ENCODE peak calls at places on chromosomes 6 and 20, in seven cellular contexts. C is HCT116, D is thoracic aorta, Q is choroid plexus epithelial cell, I is epithelial cell of proximal tubule, H is RWPE1, M is lower leg skin. S is an unnamed sample.

GRCh38 chr20:45117581-45117980 is 2.6 kb upstream of the WFDC5 start:
- DNase-seq in C (no peak), D (no peak), Q (no peak), I (no peak), H (no peak), M (no peak), S (no peak)

GRCh38 chr6:144286503-144287393 is 1.6 kb downstream of the UTRN start:
- DNase-seq in C (no peak), D (peak; percentile 21), Q (peak; percentile 94), I (no peak), H (peak; percentile 85), M (peak; percentile 58), S (peak; percentile 86)

GRCh38 chr6:41120058-41120457 is 34.1 kb downstream of the TREML1 start:
- DNase-seq in C (no peak), D (no peak), Q (no peak), I (no peak), H (no peak), M (no peak), S (no peak)

GRCh38 chr20:35661013-35661412 is 3.7 kb downstream of the CPNE1 start:
- DNase-seq in C (peak; percentile 12), D (no peak), Q (peak; percentile 39), I (no peak), H (peak; percentile 41), M (no peak), S (no peak)

GRCh38 chr6:142323377-142323776 is 21.6 kb downstream of the ADGRG6 start:
- DNase-seq in C (no peak), D (no peak), Q (peak; percentile 37), I (no peak), H (peak; percentile 33), M (no peak), S (no peak)

GRCh38 chr6:25112207-25112874 is 166.8 kb upstream of the CARMIL1 start:
- DNase-seq in C (no peak), D (no peak), Q (peak; percentile 18), I (no peak), H (peak; percentile 43), M (peak; percentile 56), S (no peak)

GRCh38 chr6:149888113-149888512 is 9.8 kb downstream of the RAET1E start:
- DNase-seq in C (no peak), D (no peak), Q (peak; percentile 27), I (no peak), H (no peak), M (no peak), S (no peak)

GRCh38 chr6:20708367-20709124 is 174.3 kb downstream of the CDKAL1 start:
- DNase-seq in C (no peak), D (no peak), Q (peak; percentile 20), I (no peak), H (no peak), M (no peak), S (no peak)

GRCh38 chr6:26183237-26183580 is 96.0 kb downstream of the HFE start:
- DNase-seq in C (no peak), D (no peak), Q (no peak), I (no peak), H (no peak), M (no peak), S (no peak)

GRCh38 chr6:7171119-7171518 is 63.4 kb downstream of the RREB1 start:
- DNase-seq in C (no peak), D (no peak), Q (no peak), I (no peak), H (no peak), M (peak; percentile 11), S (no peak)

GRCh38 chr20:31569163-31570020 is 35.7 kb upstream of the ID1 start:
- DNase-seq in C (no peak), D (no peak), Q (peak; percentile 53), I (no peak), H (no peak), M (no peak), S (no peak)

GRCh38 chr6:137688230-137688971 is 178.7 kb upstream of the TNFAIP3 start:
- DNase-seq in C (no peak), D (no peak), Q (no peak), I (no peak), H (no peak), M (no peak), S (no peak)

GRCh38 chr6:7975764-7976146 is 65.2 kb upstream of the TXNDC5 start:
- DNase-seq in C (no peak), D (no peak), Q (peak; percentile 48), I (no peak), H (no peak), M (no peak), S (no peak)

GRCh38 chr6:43812850-43813584 is 43.0 kb downstream of the VEGFA start:
- DNase-seq in C (no peak), D (no peak), Q (peak; percentile 61), I (no peak), H (no peak), M (no peak), S (no peak)

GRCh38 chr6:79431469-79431868 is 105.8 kb downstream of the LCA5 start:
- DNase-seq in C (no peak), D (no peak), Q (no peak), I (no peak), H (no peak), M (no peak), S (no peak)
- TF ChIP-seq CTCF in C (peak; percentile 50), D (no peak), Q (peak; percentile 27), I (peak; percentile 38), H (no peak), M (no peak), S (peak; percentile 19)

GRCh38 chr20:33165416-33166055 is 2.4 kb upstream of the BPIFA2 start:
- DNase-seq in C (no peak), D (no peak), Q (no peak), I (no peak), H (no peak), M (no peak), S (peak; percentile 56)

GRCh38 chr20:33172781-33173180 is 4.8 kb downstream of the BPIFA2 start:
- DNase-seq in C (no peak), D (no peak), Q (peak; percentile 20), I (no peak), H (no peak), M (no peak), S (no peak)

GRCh38 chr20:33166533-33167113 is 1.3 kb upstream of the BPIFA2 start:
- DNase-seq in C (no peak), D (no peak), Q (no peak), I (no peak), H (no peak), M (no peak), S (peak; percentile 71)

GRCh38 chr20:33167859-33168258 is at the start of gene BPIFA2:
- DNase-seq in C (no peak), D (no peak), Q (no peak), I (no peak), H (no peak), M (no peak), S (no peak)

GRCh38 chr20:33169176-33169794 is 1.3 kb downstream of the BPIFA2 start:
- DNase-seq in C (no peak), D (no peak), Q (peak; percentile 2), I (no peak), H (no peak), M (no peak), S (no peak)
- TF ChIP-seq CTCF in C (peak; percentile 80), D (peak; percentile 27), Q (peak; percentile 53), I (peak; percentile 57), H (no peak), M (no peak), S (peak; percentile 36)

DNA sequence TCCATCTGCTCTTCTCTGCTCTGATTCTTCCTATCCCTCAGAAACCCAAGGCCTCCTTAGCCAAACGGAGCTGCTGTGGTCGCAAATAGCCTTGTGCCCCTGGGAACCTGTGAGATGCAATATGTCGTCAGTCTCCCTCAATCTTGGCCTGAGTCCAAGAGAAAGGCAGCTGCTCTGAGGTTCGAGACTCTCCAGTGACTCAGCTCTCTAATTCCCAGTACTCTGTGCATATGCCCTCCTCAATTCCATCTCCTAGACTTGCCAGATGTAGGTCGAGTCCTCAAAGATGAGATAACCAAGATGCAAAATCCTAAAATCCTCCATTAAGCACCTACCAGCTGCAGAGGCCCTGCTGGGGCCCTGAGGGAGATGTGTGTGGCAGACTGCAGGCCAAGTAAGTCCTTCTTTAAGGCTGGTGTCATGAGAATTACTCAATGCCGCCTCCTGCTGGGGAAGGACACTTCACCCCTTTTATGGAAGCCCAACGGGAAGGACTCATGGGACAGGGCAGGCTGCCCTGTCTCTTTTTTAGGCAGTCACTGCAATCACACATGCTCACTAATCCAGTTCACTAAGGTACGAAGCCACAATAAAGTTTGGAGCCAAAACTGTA is 28.5 kb downstream of the C6orf15 start:
- DNase-seq in C (peak; percentile 61), D (no peak), Q (peak; percentile 90), I (no peak), H (no peak), M (no peak), S (no peak)
- TF ChIP-seq CTCF in C (peak; percentile 35), D (no peak), Q (peak; percentile 63), I (peak; percentile 38), H (no peak), M (no peak), S (peak; percentile 42)

GRCh38 chr20:59032713-59033059 is 551 bp upstream of the ATP5F1E start:
- DNase-seq in C (peak; percentile 21), D (no peak), Q (no peak), I (no peak), H (peak; percentile 56), M (no peak), S (no peak)
- TF ChIP-seq CTCF in C (peak; percentile 8), D (peak; percentile 44), Q (peak; percentile 25), I (peak; percentile 6), H (peak; percentile 29), M (no peak), S (peak; percentile 32)

GRCh38 chr6:85451586-85452306 is 1.9 kb downstream of the NT5E start:
- DNase-seq in C (no peak), D (no peak), Q (no peak), I (no peak), H (no peak), M (no peak), S (no peak)

GRCh38 chr6:85450578-85450884 is 648 bp downstream of the NT5E start:
- DNase-seq in C (no peak), D (no peak), Q (peak; percentile 55), I (no peak), H (no peak), M (no peak), S (no peak)

GRCh38 chr6:85449388-85449817 is 480 bp upstream of the NT5E start:
- DNase-seq in C (no peak), D (no peak), Q (peak; percentile 89), I (no peak), H (peak; percentile 61), M (no peak), S (no peak)

GRCh38 chr6:85452441-85452881 is 2.6 kb downstream of the NT5E start:
- DNase-seq in C (no peak), D (no peak), Q (peak; percentile 92), I (no peak), H (no peak), M (no peak), S (no peak)

GRCh38 chr6:85449818-85450577 is at the start of gene NT5E:
- DNase-seq in C (no peak), D (peak; percentile 49), Q (peak; percentile 74), I (no peak), H (peak; percentile 69), M (peak; percentile 41), S (peak; percentile 90)
- TF ChIP-seq CTCF in C (no peak), D (no peak), Q (no peak), I (no peak), H (no peak), M (no peak), S (no peak)

GRCh38 chr20:37081717-37082289 is 14.0 kb downstream of the RBL1 start:
- DNase-seq in C (no peak), D (no peak), Q (peak; percentile 52), I (no peak), H (no peak), M (no peak), S (peak; percentile 63)
- TF ChIP-seq CTCF in C (peak; percentile 39), D (no peak), Q (peak; percentile 76), I (peak; percentile 58), H (no peak), M (no peak), S (peak; percentile 46)

S was measured in osteocyte.